ENCODE peak calls at places on chromosomes 1 and 21, in four cellular contexts. B, V, A and I are unnamed samples.

GRCh38 chr1:152110365-152110859 is 4.8 kb downstream of the TCHH start:
- DNase-seq in V (peak; percentile 73), B (peak; percentile 44), A (peak; percentile 69), I (peak; percentile 57)

GRCh38 chr21:42162831-42163510 is 56.0 kb upstream of the ABCG1 start:
- DNase-seq in V (no peak), A (no peak), B (no peak), I (peak; percentile 25)

GRCh38 chr21:35697321-35697808 is 363.0 kb downstream of the SETD4 start:
- DNase-seq in V (no peak), A (no peak), B (peak; percentile 35), I (no peak)

GRCh38 chr1:52842643-52843310 is at the start of gene ZYG11A:
- DNase-seq in B (peak; percentile 77), V (peak; percentile 90), A (peak; percentile 84), I (peak; percentile 89)

GRCh38 chr1:205824180-205824579 is 11.2 kb upstream of the SLC41A1 start:
- DNase-seq in A (no peak), B (no peak), V (no peak), I (no peak)

GRCh38 chr1:164678289-164678688 is 119.3 kb downstream of the PBX1 start:
- DNase-seq in B (no peak), A (no peak), V (no peak), I (no peak)

GRCh38 chr21:30497065-30497464 is at the start of gene KRTAP19-4:
- DNase-seq in V (no peak), A (no peak), B (no peak), I (no peak)

GRCh38 chr21:39483917-39484316 is 32.1 kb downstream of the SH3BGR start:
- DNase-seq in V (no peak), A (no peak), B (peak; percentile 52), I (no peak)

GRCh38 chr1:9128161-9128519 is 762 bp downstream of the GPR157 start:
- DNase-seq in A (peak; percentile 58), B (no peak), V (no peak), I (no peak)

GRCh38 chr1:111690306-111690617 is 48.9 kb downstream of the INKA2 start:
- DNase-seq in V (no peak), A (no peak), B (peak; percentile 91), I (no peak)

GRCh38 chr1:209883341-209883971 is 54.6 kb upstream of the SYT14 start:
- DNase-seq in B (peak; percentile 89), A (no peak), V (no peak), I (peak; percentile 32)

GRCh38 chr1:46595127-46595526 is 8.9 kb downstream of the MKNK1 start:
- DNase-seq in B (no peak), V (no peak), A (no peak), I (no peak)

GRCh38 chr1:247448107-247448778 is 9.7 kb downstream of the OR2B11 start:
- DNase-seq in A (peak; percentile 71), B (peak; percentile 31), V (peak; percentile 86), I (peak; percentile 88)

GRCh38 chr1:226444901-226445300 is 37.0 kb upstream of the PARP1 start:
- DNase-seq in A (no peak), V (peak; percentile 47), B (no peak), I (no peak)

GRCh38 chr1:61092643-61093042 is 10.3 kb downstream of the NFIA start:
- DNase-seq in A (no peak), B (no peak), V (no peak), I (no peak)

GRCh38 chr1:41547336-41547735 is 62.9 kb upstream of the EDN2 start:
- DNase-seq in A (no peak), B (no peak), V (no peak), I (no peak)

DNA sequence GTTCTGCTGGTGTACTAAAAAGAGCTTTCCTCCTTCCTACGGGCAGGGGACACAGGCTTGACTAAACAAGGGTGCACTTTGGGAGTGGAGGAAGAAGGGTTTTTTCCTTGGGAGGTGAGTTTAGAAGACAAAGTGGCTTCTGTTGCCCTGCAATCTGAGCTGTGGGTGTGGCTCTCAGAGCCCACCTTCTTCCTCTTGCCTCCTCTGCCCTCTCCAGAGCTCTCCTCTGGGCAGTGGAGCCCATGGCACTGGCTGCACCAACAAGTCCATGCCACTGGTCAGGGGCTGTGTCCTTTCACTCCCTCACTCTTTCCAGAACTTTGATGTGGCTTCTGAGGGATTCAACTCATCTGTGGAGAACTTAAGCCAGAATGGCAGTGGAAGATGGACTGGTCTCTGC is 25.6 kb upstream of the PSMB2 start:
- DNase-seq in B (no peak), V (no peak), A (no peak), I (no peak)
- H3K56ac ChIP-seq in B (no peak overlapping the region), V (no peak overlapping the region), A (no peak overlapping the region), I (no peak overlapping the region)

GRCh38 chr21:29187939-29188338 is 57.5 kb downstream of the MAP3K7CL start:
- DNase-seq in A (no peak), B (peak; percentile 96), V (no peak), I (no peak)
- H2BK15ac ChIP-seq in A (no peak overlapping the region), B (peak overlapping the region; percentile 54), V (no peak overlapping the region), I (no peak overlapping the region)

DNA sequence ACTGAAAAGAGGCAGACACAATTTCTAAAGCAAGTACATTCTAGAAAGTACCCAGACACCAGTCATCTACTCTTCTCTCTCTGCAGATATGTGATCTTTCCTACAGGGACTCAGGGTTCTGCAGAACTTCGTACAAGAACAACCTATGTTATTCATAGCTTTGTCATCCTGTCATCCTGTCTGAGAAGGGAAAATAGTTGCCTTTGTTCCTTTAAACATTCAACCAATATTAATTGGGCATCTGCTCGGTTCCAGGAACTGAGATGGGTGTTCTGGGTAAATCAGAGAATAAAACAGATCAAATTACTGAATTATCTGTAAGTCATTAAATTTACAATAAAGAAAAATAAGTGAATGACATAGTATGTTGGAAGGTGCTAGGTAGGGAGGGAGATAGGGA is 504.9 kb downstream of the MATN1 start:
- DNase-seq in B (no peak), A (no peak), V (no peak), I (no peak)
- H3K56ac ChIP-seq in B (no peak overlapping the region), A (no peak overlapping the region), V (no peak overlapping the region), I (no peak overlapping the region)

DNA sequence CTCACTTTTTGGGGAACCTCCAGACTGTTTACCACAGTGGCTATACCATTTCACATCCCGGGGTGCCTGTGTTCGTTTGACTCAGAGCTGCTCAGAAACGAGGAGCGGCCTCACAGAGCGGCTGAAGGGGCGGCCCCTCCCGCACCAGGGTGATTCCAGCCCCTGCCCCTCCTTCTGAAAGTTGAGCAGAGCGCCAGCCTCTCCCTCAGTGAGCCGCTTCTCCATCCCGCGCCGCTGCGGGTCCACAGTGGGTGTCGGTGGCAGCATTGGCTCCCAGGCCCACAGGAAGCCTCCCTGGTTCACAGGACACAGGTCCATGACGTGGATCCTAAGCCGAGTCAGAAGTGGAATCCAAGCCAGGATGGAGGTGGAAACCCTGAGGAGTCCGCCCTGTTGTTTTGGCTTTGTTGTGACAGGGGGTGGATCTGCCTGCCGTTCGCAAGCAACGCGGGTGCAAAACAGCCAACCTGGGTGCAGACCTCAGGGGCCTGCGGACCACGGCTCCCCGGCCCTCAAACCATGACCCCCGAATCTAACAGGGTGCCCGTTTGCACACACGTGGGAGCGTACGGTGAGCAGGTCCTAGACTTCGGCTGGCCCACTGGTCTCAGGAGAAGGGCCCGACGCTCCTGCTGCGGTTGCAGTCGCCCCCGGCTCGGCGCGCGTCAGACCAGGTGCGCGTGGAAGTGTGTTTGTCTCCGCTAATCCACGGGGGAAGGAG is 186.8 kb upstream of the ARHGEF16 start:
- DNase-seq in B (no peak), V (no peak), A (no peak), I (no peak)
- H2BK15ac ChIP-seq in B (no peak overlapping the region), V (no peak overlapping the region), A (no peak overlapping the region), I (no peak overlapping the region)

DNA sequence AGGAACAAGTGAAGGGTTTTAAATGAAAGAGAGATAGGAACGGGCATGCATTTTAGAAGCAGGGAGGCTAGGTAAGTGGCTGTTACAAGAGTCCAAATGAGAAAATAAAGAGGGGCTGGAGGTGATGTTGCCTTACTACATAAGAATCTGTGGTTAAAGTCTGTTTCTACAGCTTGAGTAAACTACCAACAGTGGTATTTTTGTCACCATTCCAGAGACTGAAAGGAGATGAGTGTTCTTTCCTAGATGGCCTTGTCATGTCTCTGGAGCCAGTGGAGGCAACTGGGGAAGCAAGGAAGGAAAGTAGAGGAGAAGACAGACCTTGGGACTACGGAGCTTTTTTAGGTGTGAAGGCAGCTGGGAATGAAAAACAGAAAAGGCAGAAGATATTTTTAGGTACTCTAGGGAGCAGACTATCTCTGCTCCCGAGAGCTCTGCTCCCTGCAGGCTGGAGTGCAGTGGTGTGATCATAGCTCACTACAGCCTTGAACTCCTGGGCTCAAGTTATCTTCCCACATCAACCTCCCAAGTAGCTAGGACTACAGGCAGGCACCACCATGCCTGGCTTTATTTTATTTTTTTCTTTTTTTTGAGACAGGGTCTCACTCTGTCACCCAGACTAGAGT is 12.2 kb downstream of the HDAC1 start:
- DNase-seq in A (no peak), V (no peak), B (peak; percentile 74), I (no peak)
- H3K56ac ChIP-seq in A (no peak overlapping the region), V (no peak overlapping the region), B (no peak overlapping the region), I (no peak overlapping the region)

GRCh38 chr1:2201062-2201461 is 6.5 kb upstream of the FAAP20 start:
- DNase-seq in V (no peak), B (no peak), A (no peak), I (no peak)
- H2BK15ac ChIP-seq in V (no peak overlapping the region), B (no peak overlapping the region), A (peak overlapping the region; percentile 29), I (no peak overlapping the region)

DNA sequence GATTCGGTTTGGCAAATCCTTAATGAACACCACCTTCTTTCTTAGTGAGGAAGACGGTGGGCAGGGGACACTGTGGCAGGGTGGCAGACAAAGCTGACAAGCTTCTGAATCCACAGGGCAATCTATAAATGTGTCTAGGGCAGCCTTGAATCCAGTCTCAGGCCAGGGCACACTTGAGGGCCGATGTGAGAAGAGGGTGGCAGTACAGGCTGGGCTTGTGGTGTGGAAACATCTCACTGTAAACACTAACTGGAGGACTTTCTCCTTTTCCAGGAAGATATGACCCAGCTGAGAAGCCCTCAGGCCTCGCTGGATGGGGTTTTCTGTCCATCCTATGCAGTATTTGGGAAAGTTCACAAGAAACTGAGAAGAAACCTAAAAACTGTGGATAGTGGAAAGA is 46.5 kb downstream of the PKP1 start:
- DNase-seq in B (peak; percentile 20), A (no peak), V (no peak), I (no peak)
- H3K56ac ChIP-seq in B (no peak overlapping the region), A (no peak overlapping the region), V (no peak overlapping the region), I (peak overlapping the region; percentile 42)

GRCh38 chr1:204075116-204075636 is 2.3 kb downstream of the SOX13 start:
- DNase-seq in V (no peak), B (no peak), A (no peak), I (peak; percentile 56)
- H2BK15ac ChIP-seq in V (no peak overlapping the region), B (no peak overlapping the region), A (peak overlapping the region; percentile 81), I (no peak overlapping the region)